ENCODE peak calls at places on chromosomes 3 and 15, in seven cellular contexts. A is sigmoid colon, K is astrocyte of the spinal cord, N is foreskin fibroblast, I is aorta, E is breast epithelium, S is AG04450. L is an unnamed sample.

GRCh38 chr3:32354362-32354778 is 37.3 kb upstream of the CMTM7 start:
- DNase-seq in N (no peak), A (no peak), E (no peak), S (no peak), K (peak; percentile 32), I (no peak), L (no peak)

GRCh38 chr3:119769394-119770149 is 12.3 kb upstream of the NR1I2 start:
- DNase-seq in I (no peak), A (no peak), N (peak; percentile 2), E (no peak), S (no peak), K (peak; percentile 88), L (peak; percentile 28)

GRCh38 chr3:144677118-144677517 is 705.5 kb downstream of the DIPK2A start:
- DNase-seq in E (no peak), K (peak; percentile 5), N (peak; percentile 53), S (no peak), A (no peak), I (no peak), L (no peak)

GRCh38 chr3:189551007-189551406 is 80.2 kb upstream of the TP63 start:
- DNase-seq in K (peak; percentile 4), S (no peak), E (no peak), A (no peak), N (no peak), I (no peak), L (no peak)

GRCh38 chr3:152458725-152459515 is 190.2 kb downstream of the MBNL1 start:
- DNase-seq in S (no peak), E (no peak), N (no peak), A (no peak), I (no peak), K (peak; percentile 35), L (no peak)

GRCh38 chr15:20346082-20346805 is 195.4 kb downstream of the GOLGA6L6 start:
- DNase-seq in E (peak; percentile 20), K (no peak), I (peak; percentile 72), N (no peak), A (peak; percentile 65), S (no peak), L (no peak)

GRCh38 chr3:35946121-35946856 is 307.0 kb downstream of the ARPP21 start:
- DNase-seq in K (peak; percentile 62), S (no peak), N (peak; percentile 50), E (no peak), A (no peak), I (no peak), L (no peak)

GRCh38 chr3:126375835-126376331 is 18.7 kb upstream of the KLF15 start:
- DNase-seq in A (peak; percentile 56), N (no peak), S (no peak), E (no peak), K (no peak), I (peak; percentile 52), L (no peak)

GRCh38 chr3:142210144-142210543 is 15.2 kb downstream of the GK5 start:
- DNase-seq in K (no peak), E (no peak), N (peak; percentile 17), S (no peak), A (peak; percentile 76), I (no peak), L (no peak)

GRCh38 chr15:61621146-61621545 is 392.0 kb upstream of the RORA start:
- DNase-seq in E (peak; percentile 32), A (no peak), K (no peak), I (no peak), N (peak; percentile 17), S (no peak), L (no peak)

GRCh38 chr15:57517027-57517671 is 74.6 kb upstream of the MYZAP start:
- DNase-seq in N (no peak), K (no peak), I (no peak), A (no peak), E (no peak), S (no peak), L (no peak)

GRCh38 chr15:88166330-88166993 is 90.1 kb downstream of the NTRK3 start:
- DNase-seq in S (no peak), K (no peak), I (peak; percentile 85), E (no peak), A (no peak), N (no peak), L (no peak)

GRCh38 chr15:25670025-25670554 is 193.0 kb downstream of the ATP10A start:
- DNase-seq in N (peak; percentile 72), S (no peak), K (peak; percentile 89), A (peak; percentile 89), E (no peak), I (peak; percentile 91), L (no peak)

GRCh38 chr3:46692566-46692983 is 904 bp downstream of the ALS2CL start:
- DNase-seq in A (no peak), I (no peak), E (peak; percentile 87), K (no peak), S (no peak), N (no peak), L (no peak)

GRCh38 chr3:55454611-55455010 is 32.5 kb downstream of the WNT5A start:
- DNase-seq in N (peak; percentile 56), A (no peak), I (no peak), K (no peak), E (no peak), S (no peak), L (no peak)

GRCh38 chr3:126865736-126866135 is 117.2 kb upstream of the PLXNA1 start:
- DNase-seq in A (peak; percentile 7), K (no peak), E (no peak), S (no peak), I (no peak), N (no peak), L (no peak)

GRCh38 chr3:128875556-128876120 is 3.8 kb upstream of the ACAD9 start:
- DNase-seq in K (no peak), S (no peak), N (peak; percentile 58), E (no peak), I (no peak), A (no peak), L (no peak)

GRCh38 chr15:48285329-48286214 is 45.7 kb upstream of the DUT start:
- DNase-seq in A (peak; percentile 64), S (peak; percentile 82), N (peak; percentile 90), K (peak; percentile 96), I (no peak), E (peak; percentile 22), L (peak; percentile 64)

DNA sequence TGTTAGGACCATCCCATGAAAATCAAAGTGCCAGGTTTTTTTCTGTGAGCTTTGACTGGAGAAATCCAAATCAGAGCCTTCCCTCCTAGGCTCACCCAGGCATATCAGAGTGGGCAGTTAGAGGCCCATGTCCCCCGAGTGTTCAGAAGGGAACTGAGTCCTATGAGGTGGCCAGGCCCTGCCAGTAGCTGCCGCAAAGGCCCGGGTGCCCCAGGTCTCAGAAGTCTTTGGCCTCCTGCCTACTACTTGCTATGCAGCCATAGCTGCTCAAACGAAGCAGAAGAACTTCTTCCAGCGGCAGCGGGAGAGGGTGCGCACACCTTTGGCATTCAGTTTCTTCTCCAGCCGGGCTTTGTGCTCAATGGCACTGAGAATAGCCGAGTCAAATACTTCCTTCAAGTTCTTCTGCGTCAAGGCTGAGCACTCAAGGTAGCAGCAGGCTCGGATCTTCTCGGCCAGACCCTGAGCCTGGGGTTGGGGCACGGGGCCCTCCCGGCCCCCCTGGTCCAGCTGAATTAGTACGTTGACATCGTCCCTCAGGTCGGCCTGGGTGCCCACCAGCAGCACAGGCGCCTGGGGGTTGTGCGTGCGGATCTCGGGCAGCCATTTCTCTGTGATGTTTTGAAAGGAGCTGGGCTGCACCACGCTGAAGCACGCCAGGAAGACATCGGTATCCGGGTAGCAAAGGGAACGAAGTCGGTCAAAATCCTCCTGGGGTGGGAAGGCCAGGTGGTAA is 1.1 kb downstream of the RHOV start:
- DNase-seq in N (no peak), A (no peak), S (no peak), E (no peak), K (no peak), I (no peak), L (no peak)
- H3K4me3 ChIP-seq in N (no peak overlapping the region), A (no peak overlapping the region), S (no peak overlapping the region), E (peak overlapping the region; percentile 64), K (no peak overlapping the region), I (no peak overlapping the region), L (peak overlapping the region; percentile 51)

GRCh38 chr15:41115652-41116115 is 396 bp downstream of the INO80 start:
- DNase-seq in E (peak; percentile 51), N (peak; percentile 74), S (peak; percentile 6), A (no peak), K (no peak), I (peak; percentile 90), L (no peak)

GRCh38 chr15:41115088-41115651 is 910 bp downstream of the INO80 start:
- DNase-seq in I (no peak), A (no peak), K (peak; percentile 64), E (no peak), S (peak; percentile 1), N (peak; percentile 38), L (no peak)

GRCh38 chr15:41121951-41122350 is 5.9 kb upstream of the INO80 start:
- DNase-seq in N (no peak), I (no peak), E (no peak), K (no peak), A (no peak), S (no peak), L (no peak)

GRCh38 chr15:41116116-41116871 is at the start of gene INO80:
- DNase-seq in I (peak; percentile 99), A (peak; percentile 99), E (peak; percentile 96), S (peak; percentile 97), K (peak; percentile 98), N (peak; percentile 99), L (peak; percentile 93)

DNA sequence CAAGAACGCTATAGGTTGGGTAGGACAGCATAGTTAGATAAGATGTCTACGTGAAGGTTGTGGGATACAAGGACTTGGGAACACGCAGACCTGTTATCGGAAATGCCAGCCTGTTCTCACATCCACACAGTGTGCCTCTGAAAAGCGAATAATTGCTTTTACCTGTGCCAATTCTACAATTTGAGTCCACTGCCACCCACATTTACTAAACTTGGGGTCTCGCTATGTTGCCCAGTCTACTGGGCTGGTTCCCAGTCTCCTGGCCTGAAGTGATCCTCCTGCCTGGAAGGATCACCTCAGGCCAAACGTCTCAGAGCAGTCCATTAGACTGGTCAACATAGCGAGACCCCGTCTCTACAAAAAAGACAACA is 777 bp upstream of the INO80 start:
- DNase-seq in S (no peak), I (no peak), A (no peak), K (no peak), N (no peak), E (no peak), L (no peak)
- H3K4me3 ChIP-seq in S (peak overlapping the region; percentile 97), I (peak overlapping the region; percentile 78), A (peak overlapping the region; percentile 99), K (peak overlapping the region; percentile 97), N (peak overlapping the region; percentile 98), E (peak overlapping the region; percentile 95), L (peak overlapping the region; percentile 82)

DNA sequence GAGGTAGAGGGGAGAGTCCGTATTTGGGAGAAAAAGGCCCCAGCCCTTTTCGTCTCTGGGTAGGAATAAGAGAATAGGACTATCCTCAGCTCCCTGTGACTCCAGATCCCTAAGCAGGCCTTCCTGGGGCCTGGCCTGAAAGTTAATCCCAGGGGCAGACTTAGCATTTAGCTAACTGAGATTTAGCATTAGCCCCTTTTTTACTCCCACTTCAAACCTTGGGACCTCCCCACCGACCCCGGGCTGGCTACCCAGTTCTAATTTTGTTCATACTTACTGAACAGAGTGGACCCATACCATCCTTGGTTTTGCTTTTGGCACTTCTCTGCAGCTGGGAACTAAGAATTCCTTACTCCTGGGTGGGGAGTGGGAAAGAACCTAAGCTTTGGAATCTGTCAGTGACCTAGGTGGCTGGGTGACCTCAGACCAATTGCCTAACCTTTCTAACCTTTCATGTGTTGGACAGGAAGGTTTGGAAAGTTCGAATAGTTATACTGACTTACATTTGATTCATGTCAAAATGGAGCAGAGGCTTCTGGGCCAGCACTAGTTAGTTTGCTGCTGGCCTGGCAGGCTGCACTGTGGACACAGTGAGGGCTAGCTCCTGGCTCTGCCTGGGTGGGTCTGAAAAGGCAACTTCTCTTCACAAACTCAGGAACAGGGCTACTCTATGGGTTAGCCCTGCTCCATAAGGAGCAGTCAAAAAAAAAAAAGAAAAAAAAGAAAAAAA is 11.6 kb downstream of the TTC21A start:
- DNase-seq in N (no peak), I (no peak), K (no peak), A (peak; percentile 30), S (no peak), E (no peak), L (no peak)
- H3K4me3 ChIP-seq in N (no peak overlapping the region), I (no peak overlapping the region), K (no peak overlapping the region), A (no peak overlapping the region), S (no peak overlapping the region), E (no peak overlapping the region), L (no peak overlapping the region)

GRCh38 chr3:147422226-147422933 is 13.2 kb downstream of the ZIC1 start:
- DNase-seq in E (no peak), K (peak; percentile 57), I (no peak), A (no peak), S (no peak), N (no peak), L (no peak)
- H3K4me3 ChIP-seq in E (no peak overlapping the region), K (peak overlapping the region; percentile 49), I (no peak overlapping the region), A (no peak overlapping the region), S (no peak overlapping the region), N (no peak overlapping the region), L (no peak overlapping the region)

L was measured in skeletal muscle cell.